ENCODE peak calls at places on chromosome 5, in six cellular contexts. One of them, this sample, is unnamed. For H3K4me1, the result is how much of the 10 kb centered on the place peaks cover.

GRCh38 chr5:62341783-62342475 is 35.9 kb downstream of the KIF2A start:
- DNase-seq in SJSA1: no peak
- DNase-seq in Peyer's patch: no peak
- DNase-seq in tibial artery: no peak
- DNase-seq in cardiac muscle cell: no peak
- DNase-seq in mesenchymal stem cell: no peak
- DNase-seq in this sample: no peak

GRCh38 chr5:31404325-31404724 is 127.6 kb downstream of the DROSHA start:
- DNase-seq in SJSA1: no peak
- DNase-seq in mesenchymal stem cell: no peak
- DNase-seq in Peyer's patch: no peak
- DNase-seq in tibial artery: no peak
- DNase-seq in cardiac muscle cell: no peak
- DNase-seq in this sample: no peak

GRCh38 chr5:153752890-153753289 is 262.4 kb downstream of the GRIA1 start:
- DNase-seq in Peyer's patch: no peak
- DNase-seq in cardiac muscle cell: no peak
- DNase-seq in SJSA1: no peak
- DNase-seq in mesenchymal stem cell: no peak
- DNase-seq in tibial artery: no peak
- DNase-seq in this sample: no peak

GRCh38 chr5:129398279-129398678 is 61.8 kb upstream of the ADAMTS19 start:
- DNase-seq in Peyer's patch: no peak
- DNase-seq in SJSA1: no peak
- DNase-seq in mesenchymal stem cell: no peak
- DNase-seq in tibial artery: no peak
- DNase-seq in cardiac muscle cell: no peak
- DNase-seq in this sample: no peak

GRCh38 chr5:64165500-64166200 is at the start of gene RNF180:
- DNase-seq in tibial artery: peak
- DNase-seq in cardiac muscle cell: peak
- DNase-seq in mesenchymal stem cell: peak
- DNase-seq in Peyer's patch: peak
- DNase-seq in SJSA1: no peak
- DNase-seq in this sample: peak

GRCh38 chr5:87434461-87434860 is 21.7 kb upstream of the CCNH start:
- DNase-seq in SJSA1: no peak
- DNase-seq in mesenchymal stem cell: no peak
- DNase-seq in Peyer's patch: no peak
- DNase-seq in cardiac muscle cell: no peak
- DNase-seq in tibial artery: no peak
- DNase-seq in this sample: no peak

GRCh38 chr5:2615917-2616316 is 135.6 kb downstream of the IRX2 start:
- DNase-seq in mesenchymal stem cell: no peak
- DNase-seq in tibial artery: no peak
- DNase-seq in Peyer's patch: no peak
- DNase-seq in SJSA1: no peak
- DNase-seq in cardiac muscle cell: no peak
- DNase-seq in this sample: no peak

GRCh38 chr5:150703767-150704166 is 2.9 kb upstream of the RBM22 start:
- DNase-seq in mesenchymal stem cell: peak
- DNase-seq in cardiac muscle cell: no peak
- DNase-seq in SJSA1: no peak
- DNase-seq in Peyer's patch: no peak
- DNase-seq in tibial artery: no peak
- DNase-seq in this sample: no peak

GRCh38 chr5:79225441-79225840 is 10.5 kb upstream of the JMY start:
- DNase-seq in cardiac muscle cell: no peak
- DNase-seq in mesenchymal stem cell: no peak
- DNase-seq in tibial artery: no peak
- DNase-seq in Peyer's patch: no peak
- DNase-seq in SJSA1: no peak
- DNase-seq in this sample: no peak

GRCh38 chr5:30874234-30875034 is 319.1 kb upstream of the CDH6 start:
- DNase-seq in tibial artery: no peak
- DNase-seq in cardiac muscle cell: no peak
- DNase-seq in Peyer's patch: no peak
- DNase-seq in mesenchymal stem cell: no peak
- DNase-seq in SJSA1: no peak
- DNase-seq in this sample: peak

GRCh38 chr5:31495336-31495735 is 36.6 kb downstream of the DROSHA start:
- DNase-seq in SJSA1: no peak
- DNase-seq in tibial artery: no peak
- DNase-seq in Peyer's patch: no peak
- DNase-seq in cardiac muscle cell: no peak
- DNase-seq in mesenchymal stem cell: no peak
- DNase-seq in this sample: no peak

GRCh38 chr5:103258957-103259704 is 568 bp downstream of the MACIR start:
- DNase-seq in cardiac muscle cell: peak
- DNase-seq in tibial artery: peak
- DNase-seq in mesenchymal stem cell: peak
- DNase-seq in Peyer's patch: peak
- DNase-seq in SJSA1: peak
- DNase-seq in this sample: peak

GRCh38 chr5:92939428-92939827 is 641.6 kb downstream of the NR2F1-AS1 start:
- DNase-seq in SJSA1: no peak
- DNase-seq in Peyer's patch: no peak
- DNase-seq in tibial artery: no peak
- DNase-seq in cardiac muscle cell: no peak
- DNase-seq in mesenchymal stem cell: peak
- DNase-seq in this sample: no peak

GRCh38 chr5:87010736-87011135 is 256.9 kb upstream of the RASA1 start:
- DNase-seq in mesenchymal stem cell: no peak
- DNase-seq in SJSA1: no peak
- DNase-seq in tibial artery: no peak
- DNase-seq in Peyer's patch: no peak
- DNase-seq in cardiac muscle cell: no peak
- DNase-seq in this sample: no peak

GRCh38 chr5:34531736-34532135 is 124.4 kb upstream of the RAI14 start:
- DNase-seq in cardiac muscle cell: no peak
- DNase-seq in SJSA1: no peak
- DNase-seq in tibial artery: no peak
- DNase-seq in mesenchymal stem cell: no peak
- DNase-seq in Peyer's patch: no peak
- DNase-seq in this sample: no peak

GRCh38 chr5:32585122-32585445 is 273 bp upstream of the SUB1 start:
- DNase-seq in Peyer's patch: no peak
- DNase-seq in mesenchymal stem cell: no peak
- DNase-seq in tibial artery: no peak
- DNase-seq in cardiac muscle cell: no peak
- DNase-seq in SJSA1: no peak
- DNase-seq in this sample: no peak

GRCh38 chr5:32584651-32585050 is 706 bp upstream of the SUB1 start:
- DNase-seq in tibial artery: no peak
- DNase-seq in Peyer's patch: no peak
- DNase-seq in mesenchymal stem cell: peak
- DNase-seq in cardiac muscle cell: no peak
- DNase-seq in SJSA1: no peak
- DNase-seq in this sample: no peak

GRCh38 chr5:32585446-32586250 is at the start of gene SUB1:
- DNase-seq in SJSA1: peak
- DNase-seq in tibial artery: peak
- DNase-seq in mesenchymal stem cell: peak
- DNase-seq in cardiac muscle cell: peak
- DNase-seq in Peyer's patch: peak
- DNase-seq in this sample: peak

GRCh38 chr5:32587067-32587551 is 1.8 kb downstream of the SUB1 start:
- DNase-seq in cardiac muscle cell: no peak
- DNase-seq in SJSA1: no peak
- DNase-seq in Peyer's patch: no peak
- DNase-seq in tibial artery: no peak
- DNase-seq in mesenchymal stem cell: no peak
- DNase-seq in this sample: no peak

DNA sequence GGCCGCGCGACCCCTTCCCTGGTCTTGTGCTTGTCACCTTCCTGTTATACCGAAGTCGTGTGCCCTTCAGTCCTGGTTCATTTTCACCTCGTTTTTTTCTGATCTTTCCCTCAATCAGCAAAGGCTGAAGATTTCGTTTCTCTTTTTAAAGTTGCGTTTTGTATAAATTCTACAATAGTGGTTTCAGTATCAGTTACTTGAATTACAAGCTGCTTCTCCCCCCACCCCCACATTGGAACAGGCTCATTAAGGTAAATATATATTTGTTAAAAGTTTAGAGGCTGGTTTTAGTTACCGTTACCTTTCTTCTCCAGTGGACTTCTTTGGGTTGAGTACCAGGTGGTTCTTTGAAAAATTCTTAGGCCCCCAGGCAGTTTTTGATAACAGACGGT is 890 bp downstream of the SUB1 start:
- DNase-seq in Peyer's patch: no peak
- DNase-seq in mesenchymal stem cell: no peak
- DNase-seq in cardiac muscle cell: no peak
- DNase-seq in SJSA1: no peak
- DNase-seq in tibial artery: no peak
- DNase-seq in this sample: no peak
- H3K4me1 ChIP-seq in Peyer's patch: under half
- H3K4me1 ChIP-seq in mesenchymal stem cell: under half
- H3K4me1 ChIP-seq in cardiac muscle cell: under half
- H3K4me1 ChIP-seq in SJSA1: under half
- H3K4me1 ChIP-seq in tibial artery: under half
- H3K4me1 ChIP-seq in this sample: under half

GRCh38 chr5:94217745-94218144 is 400.7 kb downstream of the KIAA0825 start:
- DNase-seq in mesenchymal stem cell: no peak
- DNase-seq in Peyer's patch: no peak
- DNase-seq in tibial artery: no peak
- DNase-seq in cardiac muscle cell: no peak
- DNase-seq in SJSA1: no peak
- DNase-seq in this sample: no peak
- H3K4me1 ChIP-seq in mesenchymal stem cell: under half
- H3K4me1 ChIP-seq in Peyer's patch: under half
- H3K4me1 ChIP-seq in tibial artery: under half
- H3K4me1 ChIP-seq in cardiac muscle cell: under half
- H3K4me1 ChIP-seq in SJSA1: under half
- H3K4me1 ChIP-seq in this sample: under half

DNA sequence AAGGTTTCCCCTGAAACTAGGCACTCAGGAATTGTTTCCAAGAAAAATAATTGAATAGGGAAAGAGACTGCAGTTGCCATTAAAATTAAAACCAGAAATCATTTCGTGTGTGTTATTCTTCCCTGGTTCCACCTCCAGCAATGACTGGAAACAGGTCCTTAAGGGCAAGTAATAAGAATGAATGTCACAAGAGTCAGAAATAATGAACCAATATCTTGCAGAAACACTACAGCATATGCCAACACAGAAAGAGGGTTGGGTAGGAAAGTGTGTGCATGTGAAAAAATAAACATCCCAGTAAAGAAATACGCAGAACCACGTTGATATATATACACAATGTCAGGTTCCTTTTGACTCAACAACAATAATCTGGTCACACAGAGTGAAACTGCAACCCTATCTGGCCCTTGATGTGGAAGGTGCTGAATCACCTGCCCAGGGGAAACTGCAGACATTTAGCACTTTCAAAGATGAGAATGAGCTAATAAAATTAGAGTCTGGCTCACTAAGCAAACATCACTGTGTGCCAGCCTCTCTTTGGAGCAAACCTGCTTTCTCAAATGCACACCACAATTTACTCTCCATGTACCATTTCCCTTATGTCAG is 15.1 kb downstream of the HMHB1 start:
- DNase-seq in mesenchymal stem cell: no peak
- DNase-seq in SJSA1: no peak
- DNase-seq in Peyer's patch: no peak
- DNase-seq in cardiac muscle cell: no peak
- DNase-seq in tibial artery: no peak
- DNase-seq in this sample: no peak
- H3K4me1 ChIP-seq in mesenchymal stem cell: under half
- H3K4me1 ChIP-seq in SJSA1: under half
- H3K4me1 ChIP-seq in Peyer's patch: under half
- H3K4me1 ChIP-seq in cardiac muscle cell: under half
- H3K4me1 ChIP-seq in tibial artery: under half
- H3K4me1 ChIP-seq in this sample: under half

GRCh38 chr5:142827934-142828576 is 57.9 kb downstream of the ARHGAP26 start:
- DNase-seq in SJSA1: no peak
- DNase-seq in mesenchymal stem cell: no peak
- DNase-seq in tibial artery: no peak
- DNase-seq in Peyer's patch: no peak
- DNase-seq in cardiac muscle cell: no peak
- DNase-seq in this sample: no peak
- H3K4me1 ChIP-seq in SJSA1: half or more
- H3K4me1 ChIP-seq in mesenchymal stem cell: under half
- H3K4me1 ChIP-seq in tibial artery: half or more
- H3K4me1 ChIP-seq in Peyer's patch: under half
- H3K4me1 ChIP-seq in cardiac muscle cell: under half
- H3K4me1 ChIP-seq in this sample: under half

GRCh38 chr5:83148370-83148769 is 71.0 kb downstream of the XRCC4 start:
- DNase-seq in cardiac muscle cell: no peak
- DNase-seq in Peyer's patch: no peak
- DNase-seq in mesenchymal stem cell: no peak
- DNase-seq in tibial artery: no peak
- DNase-seq in SJSA1: no peak
- DNase-seq in this sample: no peak

GRCh38 chr5:83157120-83157519 is 79.8 kb downstream of the XRCC4 start:
- DNase-seq in cardiac muscle cell: no peak
- DNase-seq in mesenchymal stem cell: peak
- DNase-seq in Peyer's patch: no peak
- DNase-seq in SJSA1: no peak
- DNase-seq in tibial artery: no peak
- DNase-seq in this sample: no peak

GRCh38 chr5:83147593-83147992 is 70.2 kb downstream of the XRCC4 start:
- DNase-seq in tibial artery: no peak
- DNase-seq in mesenchymal stem cell: no peak
- DNase-seq in SJSA1: no peak
- DNase-seq in Peyer's patch: no peak
- DNase-seq in cardiac muscle cell: no peak
- DNase-seq in this sample: no peak

GRCh38 chr5:83149671-83150070 is 72.3 kb downstream of the XRCC4 start:
- DNase-seq in Peyer's patch: no peak
- DNase-seq in SJSA1: peak
- DNase-seq in tibial artery: no peak
- DNase-seq in mesenchymal stem cell: peak
- DNase-seq in cardiac muscle cell: no peak
- DNase-seq in this sample: no peak

GRCh38 chr5:83151821-83152220 is 74.5 kb downstream of the XRCC4 start:
- DNase-seq in mesenchymal stem cell: no peak
- DNase-seq in SJSA1: no peak
- DNase-seq in tibial artery: no peak
- DNase-seq in cardiac muscle cell: no peak
- DNase-seq in Peyer's patch: no peak
- DNase-seq in this sample: no peak
- H3K4me1 ChIP-seq in mesenchymal stem cell: under half
- H3K4me1 ChIP-seq in SJSA1: under half
- H3K4me1 ChIP-seq in tibial artery: under half
- H3K4me1 ChIP-seq in cardiac muscle cell: under half
- H3K4me1 ChIP-seq in Peyer's patch: under half
- H3K4me1 ChIP-seq in this sample: under half